ENCODE peak calls at places on chromosomes 12 and 14, in nine cellular contexts. One of them, this sample, is unnamed.

GRCh38 chr14:100688598-100689499 is 37.8 kb upstream of the DLK1 start:
- DNase-seq in sigmoid colon: no peak
- DNase-seq in psoas muscle: no peak
- DNase-seq in ovary: no peak
- DNase-seq in heart left ventricle: no peak
- DNase-seq in cardiac muscle cell: peak; percentile 65
- DNase-seq in fibroblast of lung: peak; percentile 85
- DNase-seq in right lobe of liver: no peak
- DNase-seq in breast epithelium: no peak
- DNase-seq in this sample: no peak

GRCh38 chr12:51156366-51156765 is 16.6 kb downstream of the TFCP2 start:
- DNase-seq in ovary: no peak
- DNase-seq in sigmoid colon: no peak
- DNase-seq in right lobe of liver: no peak
- DNase-seq in heart left ventricle: no peak
- DNase-seq in fibroblast of lung: peak; percentile 22
- DNase-seq in psoas muscle: no peak
- DNase-seq in breast epithelium: no peak
- DNase-seq in cardiac muscle cell: no peak
- DNase-seq in this sample: no peak

GRCh38 chr12:40152783-40153383 is 47.0 kb upstream of the SLC2A13 start:
- DNase-seq in heart left ventricle: peak; percentile 33
- DNase-seq in psoas muscle: no peak
- DNase-seq in ovary: peak; percentile 49
- DNase-seq in fibroblast of lung: peak; percentile 10
- DNase-seq in sigmoid colon: peak; percentile 68
- DNase-seq in cardiac muscle cell: peak; percentile 60
- DNase-seq in right lobe of liver: peak; percentile 39
- DNase-seq in breast epithelium: no peak
- DNase-seq in this sample: peak; percentile 54

GRCh38 chr12:25276199-25276937 is 25.6 kb upstream of the KRAS start:
- DNase-seq in sigmoid colon: peak; percentile 74
- DNase-seq in fibroblast of lung: peak; percentile 92
- DNase-seq in right lobe of liver: peak; percentile 46
- DNase-seq in heart left ventricle: no peak
- DNase-seq in psoas muscle: no peak
- DNase-seq in cardiac muscle cell: peak; percentile 87
- DNase-seq in ovary: peak; percentile 36
- DNase-seq in breast epithelium: no peak
- DNase-seq in this sample: no peak

GRCh38 chr12:108629824-108630476 is 3.7 kb downstream of the SELPLG start:
- DNase-seq in fibroblast of lung: peak; percentile 90
- DNase-seq in right lobe of liver: peak; percentile 41
- DNase-seq in cardiac muscle cell: peak; percentile 80
- DNase-seq in ovary: peak; percentile 33
- DNase-seq in psoas muscle: peak; percentile 52
- DNase-seq in heart left ventricle: peak; percentile 28
- DNase-seq in sigmoid colon: no peak
- DNase-seq in breast epithelium: no peak
- DNase-seq in this sample: no peak

GRCh38 chr12:54207539-54208267 is 18.9 kb upstream of the SMUG1 start:
- DNase-seq in heart left ventricle: peak; percentile 46
- DNase-seq in right lobe of liver: peak; percentile 68
- DNase-seq in cardiac muscle cell: peak; percentile 57
- DNase-seq in breast epithelium: peak; percentile 78
- DNase-seq in sigmoid colon: peak; percentile 81
- DNase-seq in fibroblast of lung: no peak
- DNase-seq in ovary: peak; percentile 84
- DNase-seq in psoas muscle: peak; percentile 79
- DNase-seq in this sample: peak; percentile 78

GRCh38 chr14:91041450-91041849 is 19.0 kb downstream of the RPS6KA5 start:
- DNase-seq in breast epithelium: no peak
- DNase-seq in psoas muscle: no peak
- DNase-seq in heart left ventricle: no peak
- DNase-seq in fibroblast of lung: no peak
- DNase-seq in cardiac muscle cell: no peak
- DNase-seq in sigmoid colon: no peak
- DNase-seq in right lobe of liver: no peak
- DNase-seq in ovary: no peak
- DNase-seq in this sample: no peak

GRCh38 chr12:120797677-120798642 is 72.3 kb downstream of the ACADS start:
- DNase-seq in sigmoid colon: no peak
- DNase-seq in right lobe of liver: no peak
- DNase-seq in breast epithelium: no peak
- DNase-seq in heart left ventricle: no peak
- DNase-seq in psoas muscle: no peak
- DNase-seq in cardiac muscle cell: no peak
- DNase-seq in ovary: no peak
- DNase-seq in fibroblast of lung: no peak
- DNase-seq in this sample: no peak

GRCh38 chr14:93965287-93965821 is 11.0 kb downstream of the ASB2 start:
- DNase-seq in breast epithelium: no peak
- DNase-seq in fibroblast of lung: peak; percentile 98
- DNase-seq in heart left ventricle: no peak
- DNase-seq in cardiac muscle cell: peak; percentile 62
- DNase-seq in psoas muscle: no peak
- DNase-seq in sigmoid colon: no peak
- DNase-seq in ovary: no peak
- DNase-seq in right lobe of liver: no peak
- DNase-seq in this sample: no peak

GRCh38 chr14:61461808-61462275 is 140.5 kb downstream of the PRKCH start:
- DNase-seq in cardiac muscle cell: peak; percentile 91
- DNase-seq in psoas muscle: no peak
- DNase-seq in heart left ventricle: no peak
- DNase-seq in right lobe of liver: no peak
- DNase-seq in sigmoid colon: no peak
- DNase-seq in fibroblast of lung: peak; percentile 64
- DNase-seq in ovary: no peak
- DNase-seq in breast epithelium: no peak
- DNase-seq in this sample: no peak

GRCh38 chr12:47102845-47103666 is 23.3 kb upstream of the AMIGO2 start:
- DNase-seq in heart left ventricle: no peak
- DNase-seq in ovary: peak; percentile 64
- DNase-seq in breast epithelium: no peak
- DNase-seq in cardiac muscle cell: peak; percentile 52
- DNase-seq in psoas muscle: no peak
- DNase-seq in sigmoid colon: peak; percentile 87
- DNase-seq in fibroblast of lung: peak; percentile 87
- DNase-seq in right lobe of liver: no peak
- DNase-seq in this sample: no peak

GRCh38 chr14:94123296-94123695 is 6.1 kb downstream of the IFI27L2 start:
- DNase-seq in fibroblast of lung: no peak
- DNase-seq in ovary: no peak
- DNase-seq in cardiac muscle cell: no peak
- DNase-seq in psoas muscle: no peak
- DNase-seq in sigmoid colon: peak; percentile 50
- DNase-seq in breast epithelium: no peak
- DNase-seq in heart left ventricle: peak; percentile 2
- DNase-seq in right lobe of liver: no peak
- DNase-seq in this sample: no peak

GRCh38 chr12:21650997-21651396 is 6.6 kb downstream of the LDHB start:
- DNase-seq in right lobe of liver: no peak
- DNase-seq in cardiac muscle cell: no peak
- DNase-seq in psoas muscle: no peak
- DNase-seq in fibroblast of lung: no peak
- DNase-seq in breast epithelium: no peak
- DNase-seq in heart left ventricle: no peak
- DNase-seq in sigmoid colon: no peak
- DNase-seq in ovary: no peak
- DNase-seq in this sample: no peak

GRCh38 chr14:93114713-93115068 is 1.0 kb downstream of the ITPK1 start:
- DNase-seq in breast epithelium: no peak
- DNase-seq in fibroblast of lung: no peak
- DNase-seq in ovary: peak; percentile 61
- DNase-seq in right lobe of liver: peak; percentile 58
- DNase-seq in psoas muscle: no peak
- DNase-seq in cardiac muscle cell: no peak
- DNase-seq in heart left ventricle: no peak
- DNase-seq in sigmoid colon: no peak
- DNase-seq in this sample: peak; percentile 77

GRCh38 chr12:93853698-93854478 is 176.7 kb downstream of the CRADD start:
- DNase-seq in breast epithelium: no peak
- DNase-seq in psoas muscle: no peak
- DNase-seq in cardiac muscle cell: peak; percentile 25
- DNase-seq in heart left ventricle: no peak
- DNase-seq in right lobe of liver: no peak
- DNase-seq in fibroblast of lung: no peak
- DNase-seq in sigmoid colon: no peak
- DNase-seq in ovary: no peak
- DNase-seq in this sample: peak; percentile 31

GRCh38 chr14:54556535-54556934 is 10.4 kb upstream of the SAMD4A start:
- DNase-seq in sigmoid colon: no peak
- DNase-seq in cardiac muscle cell: peak; percentile 26
- DNase-seq in right lobe of liver: peak; percentile 46
- DNase-seq in fibroblast of lung: no peak
- DNase-seq in heart left ventricle: no peak
- DNase-seq in ovary: no peak
- DNase-seq in breast epithelium: no peak
- DNase-seq in psoas muscle: peak; percentile 24
- DNase-seq in this sample: no peak

GRCh38 chr14:79791055-79791732 is 420.1 kb downstream of the DIO2 start:
- DNase-seq in heart left ventricle: no peak
- DNase-seq in breast epithelium: no peak
- DNase-seq in fibroblast of lung: no peak
- DNase-seq in psoas muscle: no peak
- DNase-seq in sigmoid colon: no peak
- DNase-seq in cardiac muscle cell: no peak
- DNase-seq in right lobe of liver: no peak
- DNase-seq in ovary: no peak
- DNase-seq in this sample: no peak

GRCh38 chr12:58465418-58465817 is 454.9 kb downstream of the LRIG3 start:
- DNase-seq in right lobe of liver: no peak
- DNase-seq in psoas muscle: no peak
- DNase-seq in breast epithelium: no peak
- DNase-seq in fibroblast of lung: peak; percentile 50
- DNase-seq in ovary: no peak
- DNase-seq in heart left ventricle: no peak
- DNase-seq in cardiac muscle cell: peak; percentile 30
- DNase-seq in sigmoid colon: no peak
- DNase-seq in this sample: no peak

GRCh38 chr14:23572841-23573240 is 5.2 kb upstream of the AP1G2 start:
- DNase-seq in breast epithelium: no peak
- DNase-seq in fibroblast of lung: no peak
- DNase-seq in right lobe of liver: no peak
- DNase-seq in heart left ventricle: no peak
- DNase-seq in ovary: no peak
- DNase-seq in cardiac muscle cell: no peak
- DNase-seq in sigmoid colon: peak; percentile 70
- DNase-seq in psoas muscle: no peak
- DNase-seq in this sample: no peak

DNA sequence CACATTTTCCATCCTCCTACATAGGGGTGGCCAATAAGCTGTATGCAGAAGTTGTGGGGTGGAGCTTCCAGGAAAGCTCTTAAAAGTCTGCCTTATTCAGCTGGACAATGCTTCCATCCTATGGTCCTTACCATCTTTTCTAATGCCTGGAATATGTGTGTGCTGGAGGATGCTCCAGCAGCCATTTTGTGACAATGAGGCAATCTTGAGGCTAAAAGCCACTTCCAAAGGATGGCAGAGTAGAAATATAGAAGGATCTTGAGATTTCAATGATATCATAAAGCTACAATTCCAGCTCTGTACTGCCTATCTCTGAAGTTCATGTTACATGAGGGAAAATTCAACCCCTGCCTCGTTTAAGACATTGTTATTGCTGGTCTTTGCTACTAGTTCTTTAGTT is 95.7 kb downstream of the APAF1 start:
- DNase-seq in right lobe of liver: no peak
- DNase-seq in cardiac muscle cell: no peak
- DNase-seq in sigmoid colon: no peak
- DNase-seq in ovary: no peak
- DNase-seq in psoas muscle: no peak
- DNase-seq in breast epithelium: no peak
- DNase-seq in fibroblast of lung: no peak
- DNase-seq in heart left ventricle: no peak
- DNase-seq in this sample: no peak
- H3K4me1 ChIP-seq in right lobe of liver: no peaks in the 10 kb centered on the region
- H3K4me1 ChIP-seq in cardiac muscle cell: peaks cover 4% of the 10 kb centered on the region
- H3K4me1 ChIP-seq in sigmoid colon: no peaks in the 10 kb centered on the region
- H3K4me1 ChIP-seq in ovary: peaks cover 1% of the 10 kb centered on the region
- H3K4me1 ChIP-seq in psoas muscle: no peaks in the 10 kb centered on the region
- H3K4me1 ChIP-seq in breast epithelium: no peaks in the 10 kb centered on the region
- H3K4me1 ChIP-seq in fibroblast of lung: peaks cover 5% of the 10 kb centered on the region
- H3K4me1 ChIP-seq in heart left ventricle: no peaks in the 10 kb centered on the region
- H3K4me1 ChIP-seq in this sample: peaks cover 3% of the 10 kb centered on the region

GRCh38 chr12:55806982-55807381 is 10.5 kb downstream of the SARNP start:
- DNase-seq in right lobe of liver: no peak
- DNase-seq in sigmoid colon: no peak
- DNase-seq in cardiac muscle cell: no peak
- DNase-seq in ovary: no peak
- DNase-seq in psoas muscle: no peak
- DNase-seq in heart left ventricle: no peak
- DNase-seq in fibroblast of lung: no peak
- DNase-seq in breast epithelium: no peak
- DNase-seq in this sample: no peak
- H3K4me3 ChIP-seq in right lobe of liver: no peak overlapping the region
- H3K4me3 ChIP-seq in sigmoid colon: no peak overlapping the region
- H3K4me3 ChIP-seq in cardiac muscle cell: no peak overlapping the region
- H3K4me3 ChIP-seq in ovary: no peak overlapping the region
- H3K4me3 ChIP-seq in psoas muscle: no peak overlapping the region
- H3K4me3 ChIP-seq in heart left ventricle: no peak overlapping the region
- H3K4me3 ChIP-seq in fibroblast of lung: no peak overlapping the region
- H3K4me3 ChIP-seq in breast epithelium: no peak overlapping the region
- H3K4me3 ChIP-seq in this sample: no peak overlapping the region

DNA sequence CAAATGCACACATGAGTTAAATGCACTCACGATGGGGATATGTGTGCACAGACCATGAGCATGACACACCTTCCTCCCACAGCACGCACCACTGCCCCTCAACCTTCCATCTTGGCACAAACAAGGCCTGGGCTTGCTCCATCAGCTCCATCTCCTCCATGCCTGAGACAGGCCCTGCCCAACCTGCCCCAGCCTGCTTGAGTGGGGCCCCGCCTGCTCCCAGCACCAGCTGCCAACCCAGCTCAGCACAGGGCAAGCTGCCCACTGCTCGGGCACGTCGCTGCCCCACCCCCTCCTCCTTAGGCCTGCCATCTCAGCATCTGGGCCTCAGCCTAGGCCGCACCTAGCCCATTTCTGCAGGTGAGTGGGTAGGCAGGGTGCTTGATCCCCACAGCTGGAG is 27.6 kb upstream of the KRT78 start:
- DNase-seq in fibroblast of lung: no peak
- DNase-seq in ovary: no peak
- DNase-seq in sigmoid colon: no peak
- DNase-seq in right lobe of liver: peak; percentile 33
- DNase-seq in heart left ventricle: no peak
- DNase-seq in breast epithelium: no peak
- DNase-seq in cardiac muscle cell: no peak
- DNase-seq in psoas muscle: no peak
- DNase-seq in this sample: no peak
- H3K27ac ChIP-seq in fibroblast of lung: no peak overlapping the region
- H3K27ac ChIP-seq in ovary: no peak overlapping the region
- H3K27ac ChIP-seq in sigmoid colon: no peak overlapping the region
- H3K27ac ChIP-seq in right lobe of liver: no peak overlapping the region
- H3K27ac ChIP-seq in heart left ventricle: no peak overlapping the region
- H3K27ac ChIP-seq in breast epithelium: peak overlapping the region; percentile 20
- H3K27ac ChIP-seq in cardiac muscle cell: no peak overlapping the region
- H3K27ac ChIP-seq in psoas muscle: no peak overlapping the region
- H3K27ac ChIP-seq in this sample: no peak overlapping the region

DNA sequence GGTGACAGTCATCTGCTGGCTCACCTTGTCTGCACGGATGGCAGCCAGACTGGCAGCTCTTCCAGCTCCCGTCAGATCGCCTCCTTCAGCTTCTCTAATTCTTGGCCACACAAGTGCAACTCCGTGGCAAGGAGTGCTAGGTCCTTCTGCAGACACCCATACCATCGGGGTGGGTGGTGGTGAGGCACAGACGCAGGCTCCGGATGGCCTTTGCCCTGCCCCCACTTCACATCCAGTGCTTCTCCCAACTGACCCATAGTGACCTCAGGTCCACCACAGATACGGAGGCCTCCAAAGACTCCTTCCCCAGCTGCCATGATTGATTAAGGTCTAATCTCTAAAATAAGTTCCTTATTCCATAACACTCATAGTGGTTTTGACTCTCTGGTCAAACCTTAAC is 19.9 kb upstream of the CD27 start:
- DNase-seq in sigmoid colon: no peak
- DNase-seq in ovary: no peak
- DNase-seq in fibroblast of lung: no peak
- DNase-seq in psoas muscle: no peak
- DNase-seq in heart left ventricle: no peak
- DNase-seq in cardiac muscle cell: no peak
- DNase-seq in right lobe of liver: no peak
- DNase-seq in breast epithelium: no peak
- DNase-seq in this sample: no peak
- H3K4me1 ChIP-seq in sigmoid colon: no peaks in the 10 kb centered on the region
- H3K4me1 ChIP-seq in ovary: peaks cover 1% of the 10 kb centered on the region
- H3K4me1 ChIP-seq in fibroblast of lung: no peaks in the 10 kb centered on the region
- H3K4me1 ChIP-seq in psoas muscle: peaks cover 11% of the 10 kb centered on the region
- H3K4me1 ChIP-seq in heart left ventricle: peaks cover 5% of the 10 kb centered on the region
- H3K4me1 ChIP-seq in cardiac muscle cell: no peaks in the 10 kb centered on the region
- H3K4me1 ChIP-seq in right lobe of liver: no peaks in the 10 kb centered on the region
- H3K4me1 ChIP-seq in breast epithelium: no peaks in the 10 kb centered on the region
- H3K4me1 ChIP-seq in this sample: no peaks in the 10 kb centered on the region

This sample was measured in tibial artery.